ENCODE peak calls at places on chromosomes 7 and 10, in nine cellular contexts. One of them, this sample, is unnamed.

GRCh38 chr7:108367946-108368345 is 88.3 kb downstream of the NRCAM start:
- DNase-seq in T-helper 9 cell: no peak
- DNase-seq in nucleus accumbens: no peak
- DNase-seq in H9: no peak
- DNase-seq in H7: no peak
- DNase-seq in thoracic aorta: no peak
- DNase-seq in RPMI7951: no peak
- DNase-seq in lower leg skin: no peak
- DNase-seq in stimulated activated CD4-positive, alpha-beta T cell treated with anti-CD3 and anti-CD28 coated beads, Interleukin-12 subunit alpha, Interleukin-12 subunit beta, amount 100 ng/mL, for 48 hours: no peak
- DNase-seq in this sample: no peak

GRCh38 chr10:76001019-76001418 is 569.6 kb downstream of the LRMDA start:
- DNase-seq in lower leg skin: no peak
- DNase-seq in stimulated activated CD4-positive, alpha-beta T cell treated with anti-CD3 and anti-CD28 coated beads, Interleukin-12 subunit alpha, Interleukin-12 subunit beta, amount 100 ng/mL, for 48 hours: no peak
- DNase-seq in H7: no peak
- DNase-seq in H9: no peak
- DNase-seq in RPMI7951: no peak
- DNase-seq in thoracic aorta: no peak
- DNase-seq in nucleus accumbens: no peak
- DNase-seq in T-helper 9 cell: no peak
- DNase-seq in this sample: no peak

GRCh38 chr7:150973571-150974451 is 4.3 kb downstream of the KCNH2 start:
- DNase-seq in thoracic aorta: no peak
- DNase-seq in stimulated activated CD4-positive, alpha-beta T cell treated with anti-CD3 and anti-CD28 coated beads, Interleukin-12 subunit alpha, Interleukin-12 subunit beta, amount 100 ng/mL, for 48 hours: no peak
- DNase-seq in nucleus accumbens: no peak
- DNase-seq in H9: peak
- DNase-seq in RPMI7951: no peak
- DNase-seq in lower leg skin: no peak
- DNase-seq in T-helper 9 cell: peak
- DNase-seq in H7: peak
- DNase-seq in this sample: no peak

GRCh38 chr7:116353614-116354013 is 143.3 kb downstream of the TES start:
- DNase-seq in nucleus accumbens: no peak
- DNase-seq in T-helper 9 cell: no peak
- DNase-seq in thoracic aorta: peak
- DNase-seq in H9: no peak
- DNase-seq in H7: no peak
- DNase-seq in RPMI7951: peak
- DNase-seq in lower leg skin: peak
- DNase-seq in stimulated activated CD4-positive, alpha-beta T cell treated with anti-CD3 and anti-CD28 coated beads, Interleukin-12 subunit alpha, Interleukin-12 subunit beta, amount 100 ng/mL, for 48 hours: no peak
- DNase-seq in this sample: peak

GRCh38 chr7:2710256-2710655 is 22.3 kb downstream of the AMZ1 start:
- DNase-seq in stimulated activated CD4-positive, alpha-beta T cell treated with anti-CD3 and anti-CD28 coated beads, Interleukin-12 subunit alpha, Interleukin-12 subunit beta, amount 100 ng/mL, for 48 hours: no peak
- DNase-seq in nucleus accumbens: no peak
- DNase-seq in thoracic aorta: no peak
- DNase-seq in H7: no peak
- DNase-seq in H9: no peak
- DNase-seq in lower leg skin: no peak
- DNase-seq in RPMI7951: no peak
- DNase-seq in T-helper 9 cell: peak
- DNase-seq in this sample: no peak

GRCh38 chr10:126101744-126102143 is 205.4 kb downstream of the FANK1 start:
- DNase-seq in T-helper 9 cell: no peak
- DNase-seq in nucleus accumbens: no peak
- DNase-seq in stimulated activated CD4-positive, alpha-beta T cell treated with anti-CD3 and anti-CD28 coated beads, Interleukin-12 subunit alpha, Interleukin-12 subunit beta, amount 100 ng/mL, for 48 hours: no peak
- DNase-seq in H7: no peak
- DNase-seq in lower leg skin: no peak
- DNase-seq in RPMI7951: no peak
- DNase-seq in thoracic aorta: no peak
- DNase-seq in H9: no peak
- DNase-seq in this sample: no peak

GRCh38 chr7:75854233-75854632 is 24.6 kb upstream of the RHBDD2 start:
- DNase-seq in H9: no peak
- DNase-seq in T-helper 9 cell: no peak
- DNase-seq in nucleus accumbens: no peak
- DNase-seq in thoracic aorta: no peak
- DNase-seq in H7: no peak
- DNase-seq in lower leg skin: no peak
- DNase-seq in RPMI7951: peak
- DNase-seq in stimulated activated CD4-positive, alpha-beta T cell treated with anti-CD3 and anti-CD28 coated beads, Interleukin-12 subunit alpha, Interleukin-12 subunit beta, amount 100 ng/mL, for 48 hours: no peak
- DNase-seq in this sample: no peak

GRCh38 chr10:111360260-111360925 is 283.6 kb downstream of the ADRA2A start:
- DNase-seq in nucleus accumbens: no peak
- DNase-seq in stimulated activated CD4-positive, alpha-beta T cell treated with anti-CD3 and anti-CD28 coated beads, Interleukin-12 subunit alpha, Interleukin-12 subunit beta, amount 100 ng/mL, for 48 hours: no peak
- DNase-seq in T-helper 9 cell: no peak
- DNase-seq in thoracic aorta: no peak
- DNase-seq in lower leg skin: no peak
- DNase-seq in RPMI7951: peak
- DNase-seq in H9: peak
- DNase-seq in H7: peak
- DNase-seq in this sample: no peak

GRCh38 chr10:26574783-26575182 is 122.7 kb upstream of the PDSS1 start:
- DNase-seq in stimulated activated CD4-positive, alpha-beta T cell treated with anti-CD3 and anti-CD28 coated beads, Interleukin-12 subunit alpha, Interleukin-12 subunit beta, amount 100 ng/mL, for 48 hours: no peak
- DNase-seq in RPMI7951: no peak
- DNase-seq in thoracic aorta: no peak
- DNase-seq in T-helper 9 cell: no peak
- DNase-seq in nucleus accumbens: no peak
- DNase-seq in lower leg skin: no peak
- DNase-seq in H9: no peak
- DNase-seq in H7: no peak
- DNase-seq in this sample: no peak

GRCh38 chr10:117345143-117345542 is 30.1 kb downstream of the PDZD8 start:
- DNase-seq in H7: peak
- DNase-seq in RPMI7951: no peak
- DNase-seq in thoracic aorta: no peak
- DNase-seq in nucleus accumbens: no peak
- DNase-seq in lower leg skin: no peak
- DNase-seq in stimulated activated CD4-positive, alpha-beta T cell treated with anti-CD3 and anti-CD28 coated beads, Interleukin-12 subunit alpha, Interleukin-12 subunit beta, amount 100 ng/mL, for 48 hours: no peak
- DNase-seq in T-helper 9 cell: no peak
- DNase-seq in H9: peak
- DNase-seq in this sample: no peak

GRCh38 chr10:122181055-122181732 is 89.9 kb upstream of the BTBD16 start:
- DNase-seq in T-helper 9 cell: no peak
- DNase-seq in lower leg skin: no peak
- DNase-seq in H7: no peak
- DNase-seq in nucleus accumbens: no peak
- DNase-seq in RPMI7951: peak
- DNase-seq in thoracic aorta: no peak
- DNase-seq in stimulated activated CD4-positive, alpha-beta T cell treated with anti-CD3 and anti-CD28 coated beads, Interleukin-12 subunit alpha, Interleukin-12 subunit beta, amount 100 ng/mL, for 48 hours: no peak
- DNase-seq in H9: no peak
- DNase-seq in this sample: no peak

GRCh38 chr10:123402656-123403055 is 248.5 kb downstream of the BUB3 start:
- DNase-seq in thoracic aorta: no peak
- DNase-seq in stimulated activated CD4-positive, alpha-beta T cell treated with anti-CD3 and anti-CD28 coated beads, Interleukin-12 subunit alpha, Interleukin-12 subunit beta, amount 100 ng/mL, for 48 hours: no peak
- DNase-seq in RPMI7951: no peak
- DNase-seq in T-helper 9 cell: no peak
- DNase-seq in H9: no peak
- DNase-seq in lower leg skin: no peak
- DNase-seq in H7: no peak
- DNase-seq in nucleus accumbens: no peak
- DNase-seq in this sample: no peak

GRCh38 chr10:80945267-80945880 is 407.7 kb downstream of the SH2D4B start:
- DNase-seq in stimulated activated CD4-positive, alpha-beta T cell treated with anti-CD3 and anti-CD28 coated beads, Interleukin-12 subunit alpha, Interleukin-12 subunit beta, amount 100 ng/mL, for 48 hours: no peak
- DNase-seq in T-helper 9 cell: no peak
- DNase-seq in nucleus accumbens: no peak
- DNase-seq in lower leg skin: no peak
- DNase-seq in RPMI7951: no peak
- DNase-seq in H7: peak
- DNase-seq in thoracic aorta: no peak
- DNase-seq in H9: peak
- DNase-seq in this sample: no peak